ENCODE peak calls at places on chromosomes 11 and 22, in five cellular contexts. L is AML-193, Z is fibroblast of mammary gland, P is NCI-H2081, E is EH. X is an unnamed sample.

GRCh38 chr11:71472357-71472885 is 19.4 kb downstream of the NADSYN1 start:
- DNase-seq in Z (no peak), P (no peak), E (no peak), L (no peak), X (no peak)

GRCh38 chr11:64891215-64891848 is 12.9 kb upstream of the EHD1 start:
- DNase-seq in L (no peak), P (no peak), E (no peak), Z (no peak), X (no peak)

GRCh38 chr11:59201376-59201775 is 11.4 kb downstream of the MPEG1 start:
- DNase-seq in E (no peak), Z (no peak), L (no peak), P (no peak), X (no peak)

GRCh38 chr11:1741741-1742140 is 8.7 kb downstream of the IFITM10 start:
- DNase-seq in E (no peak), Z (no peak), L (no peak), P (no peak), X (no peak)

GRCh38 chr11:2305140-2305861 is 3.5 kb downstream of the TSPAN32 start:
- DNase-seq in Z (peak; percentile 64), P (peak; percentile 47), E (peak; percentile 76), L (peak; percentile 52), X (peak; percentile 90)

GRCh38 chr11:12070446-12071267 is 39.7 kb upstream of the MICAL2 start:
- DNase-seq in L (no peak), E (no peak), Z (peak; percentile 59), P (no peak), X (no peak)

GRCh38 chr11:70854891-70855556 is 397.4 kb downstream of the SHANK2 start:
- DNase-seq in E (no peak), L (no peak), Z (no peak), P (peak; percentile 26), X (no peak)

GRCh38 chr22:46602025-46602424 is 18.2 kb upstream of the GRAMD4 start:
- DNase-seq in P (no peak), E (no peak), L (peak; percentile 94), Z (no peak), X (no peak)

GRCh38 chr11:87072787-87073186 is 35.1 kb downstream of the TMEM135 start:
- DNase-seq in Z (no peak), E (no peak), L (no peak), P (no peak), X (no peak)

GRCh38 chr11:67696998-67697397 is 22.6 kb upstream of the ALDH3B2 start:
- DNase-seq in E (no peak), P (no peak), L (no peak), Z (no peak), X (no peak)

GRCh38 chr22:46319319-46319718 is 16.2 kb upstream of the TRMU start:
- DNase-seq in Z (no peak), E (no peak), P (no peak), L (no peak), X (no peak)

GRCh38 chr22:37794376-37794775 is 13.4 kb upstream of the GCAT start:
- DNase-seq in E (no peak), Z (no peak), P (no peak), L (no peak), X (no peak)

GRCh38 chr11:111736191-111736590 is 30.0 kb downstream of the PPP2R1B start:
- DNase-seq in L (no peak), P (no peak), Z (peak; percentile 78), E (peak; percentile 89), X (peak; percentile 36)

GRCh38 chr11:47980093-47980906 is at the start of gene PTPRJ:
- DNase-seq in P (peak; percentile 56), E (peak; percentile 69), L (no peak), Z (no peak), X (peak; percentile 83)

GRCh38 chr11:72078477-72078876 is 1.9 kb downstream of the NUMA1 start:
- DNase-seq in Z (no peak), E (peak; percentile 45), L (no peak), P (no peak), X (no peak)

GRCh38 chr11:125903753-125904659 is at the start of gene DDX25:
- DNase-seq in E (no peak), P (peak; percentile 20), L (no peak), Z (no peak), X (peak; percentile 63)

GRCh38 chr11:63682045-63682915 is 980 bp downstream of the RTN3 start:
- DNase-seq in E (peak; percentile 45), Z (peak; percentile 16), P (no peak), L (no peak), X (no peak)

GRCh38 chr22:47285981-47286380 is 523.5 kb downstream of the TBC1D22A start:
- DNase-seq in L (no peak), P (no peak), Z (no peak), E (no peak), X (no peak)

GRCh38 chr11:97972731-97973130 is 1048.0 kb upstream of the CNTN5 start:
- DNase-seq in Z (no peak), L (no peak), E (no peak), P (no peak), X (no peak)

X was measured in right cardiac atrium.